ENCODE peak calls at places on chromosome X, in nine cellular contexts. C is chondrocyte; N is T-helper 1 cell; M is Right ventricle myocardium superior; F is A673; O is GM13977; B is NCI-H1694; Q is stimulated activated CD8-positive, alpha-beta memory T cell treated with anti-CD3 and anti-CD28 coated beads, Interleukin-4, amount 100 ng/mL, for 48 hours; Z is NCI-H1092 treated with DMSO at 0.1 percent for 48 hours. L is an unnamed sample.

GRCh38 chrX:152912121-152912520 is 14.3 kb downstream of the ZNF185 start:
- DNase-seq in C (no peak), N (no peak), M (no peak), F (peak; percentile 22), O (no peak), B (no peak), Q (no peak), Z (no peak), L (no peak)

GRCh38 chrX:3520987-3521875 is 174.8 kb upstream of the MXRA5 start:
- DNase-seq in C (no peak), N (no peak), M (no peak), F (no peak), O (no peak), B (no peak), Q (no peak), Z (no peak), L (no peak)

GRCh38 chrX:107574054-107574683 is 54.1 kb upstream of the PRPS1 start:
- DNase-seq in C (no peak), N (no peak), M (no peak), F (no peak), O (no peak), B (no peak), Q (no peak), Z (no peak), L (peak; percentile 74)

GRCh38 chrX:6909396-6909795 is 238.1 kb upstream of the STS start:
- DNase-seq in C (no peak), N (no peak), M (no peak), F (no peak), O (no peak), B (no peak), Q (no peak), Z (no peak), L (no peak)

GRCh38 chrX:106791495-106791894 is 11.0 kb upstream of the TBC1D8B start:
- DNase-seq in C (no peak), N (no peak), M (no peak), F (peak; percentile 2), O (no peak), B (no peak), Q (no peak), Z (no peak), L (peak; percentile 22)

GRCh38 chrX:44241551-44241950 is 101.9 kb downstream of the EFHC2 start:
- DNase-seq in C (no peak), N (no peak), M (no peak), F (no peak), O (no peak), B (no peak), Q (no peak), Z (no peak), L (no peak)

GRCh38 chrX:13761606-13762005 is 27.1 kb downstream of the OFD1 start:
- DNase-seq in C (no peak), N (no peak), M (no peak), F (no peak), O (peak; percentile 30), B (no peak), Q (no peak), Z (no peak), L (peak; percentile 11)

GRCh38 chrX:130376077-130376476 is 9.4 kb downstream of the GPR119 start:
- DNase-seq in C (no peak), N (no peak), M (no peak), F (no peak), O (no peak), B (no peak), Q (no peak), Z (no peak), L (no peak)

GRCh38 chrX:101450951-101451350 is 34.3 kb upstream of the ARMCX4 start:
- DNase-seq in C (no peak), N (no peak), M (peak; percentile 67), F (no peak), O (no peak), B (no peak), Q (no peak), Z (no peak), L (no peak)

GRCh38 chrX:47204970-47205369 is 11.3 kb downstream of the UBA1 start:
- DNase-seq in C (peak; percentile 48), N (no peak), M (peak; percentile 0), F (no peak), O (no peak), B (no peak), Q (no peak), Z (no peak), L (no peak)

GRCh38 chrX:40267334-40268118 is 169.8 kb upstream of the BCOR start:
- DNase-seq in C (no peak), N (no peak), M (no peak), F (no peak), O (peak; percentile 41), B (no peak), Q (no peak), Z (no peak), L (no peak)

GRCh38 chrX:23394421-23394820 is 59.8 kb downstream of the PTCHD1 start:
- DNase-seq in C (no peak), N (no peak), M (no peak), F (no peak), O (no peak), B (no peak), Q (no peak), Z (peak; percentile 1), L (peak; percentile 1)

GRCh38 chrX:54492340-54492739 is 3.7 kb downstream of the FGD1 start:
- DNase-seq in C (no peak), N (no peak), M (peak; percentile 59), F (no peak), O (no peak), B (no peak), Q (no peak), Z (no peak), L (peak; percentile 66)

GRCh38 chrX:13055486-13055885 is 11.1 kb upstream of the FAM9C start:
- DNase-seq in C (no peak), N (no peak), M (no peak), F (no peak), O (no peak), B (no peak), Q (no peak), Z (no peak), L (no peak)

GRCh38 chrX:53281321-53281822 is at the start of gene IQSEC2:
- DNase-seq in C (no peak), N (no peak), M (peak; percentile 90), F (peak; percentile 94), O (no peak), B (no peak), Q (no peak), Z (no peak), L (peak; percentile 73)

GRCh38 chrX:28576117-28576516 is 11.1 kb upstream of the IL1RAPL1 start:
- DNase-seq in C (no peak), N (no peak), M (no peak), F (no peak), O (no peak), B (no peak), Q (no peak), Z (no peak), L (no peak)

GRCh38 chrX:52363247-52363883 is 5.5 kb upstream of the XAGE2 start:
- DNase-seq in C (no peak), N (no peak), M (no peak), F (peak; percentile 77), O (no peak), B (no peak), Q (no peak), Z (no peak), L (no peak)

GRCh38 chrX:67723580-67724351 is 179.9 kb downstream of the AR start:
- DNase-seq in C (no peak), N (no peak), M (no peak), F (no peak), O (no peak), B (no peak), Q (no peak), Z (no peak), L (no peak)

GRCh38 chrX:71618303-71618721 is at the start of gene CXCR3:
- DNase-seq in C (no peak), N (no peak), M (peak; percentile 49), F (no peak), O (peak; percentile 50), B (no peak), Q (peak; percentile 81), Z (no peak), L (no peak)

GRCh38 chrX:27597506-27597905 is 7.4 kb downstream of the DCAF8L2 start:
- DNase-seq in C (no peak), N (no peak), M (no peak), F (no peak), O (no peak), B (no peak), Q (no peak), Z (no peak), L (no peak)

GRCh38 chrX:30971761-30972603 is 82.9 kb upstream of the TAB3 start:
- DNase-seq in C (no peak), N (peak; percentile 0), M (no peak), F (peak; percentile 66), O (peak; percentile 50), B (no peak), Q (peak; percentile 28), Z (peak; percentile 74), L (peak; percentile 44)

GRCh38 chrX:85052636-85053343 is 49.1 kb downstream of the APOOL start:
- DNase-seq in C (no peak), N (no peak), M (no peak), F (peak; percentile 25), O (no peak), B (no peak), Q (no peak), Z (no peak), L (peak; percentile 75)

GRCh38 chrX:20378291-20378920 is 111.7 kb upstream of the RPS6KA3 start:
- DNase-seq in C (no peak), N (no peak), M (no peak), F (no peak), O (no peak), B (no peak), Q (peak; percentile 38), Z (peak; percentile 10), L (peak; percentile 86)

GRCh38 chrX:136816970-136817369 is 36.2 kb upstream of the ARHGEF6 start:
- DNase-seq in C (no peak), N (no peak), M (no peak), F (no peak), O (no peak), B (no peak), Q (no peak), Z (no peak), L (peak; percentile 35)

GRCh38 chrX:34656842-34657780 is at the start of gene TMEM47:
- DNase-seq in C (peak; percentile 93), N (no peak), M (peak; percentile 82), F (peak; percentile 84), O (peak; percentile 24), B (no peak), Q (no peak), Z (peak; percentile 35), L (peak; percentile 54)

GRCh38 chrX:1531106-1531890 is 5.7 kb downstream of the P2RY8 start:
- DNase-seq in C (peak; percentile 51), N (no peak), M (no peak), F (no peak), O (no peak), B (no peak), Q (peak; percentile 69), Z (no peak), L (no peak)

GRCh38 chrX:30863969-30864368 is 25.1 kb downstream of the TAB3 start:
- DNase-seq in C (no peak), N (no peak), M (no peak), F (no peak), O (no peak), B (no peak), Q (no peak), Z (no peak), L (no peak)

GRCh38 chrX:132809581-132809980 is 148.8 kb downstream of the HS6ST2 start:
- DNase-seq in C (no peak), N (no peak), M (no peak), F (no peak), O (no peak), B (no peak), Q (no peak), Z (no peak), L (peak; percentile 1)

GRCh38 chrX:148552775-148553174 is 52.4 kb downstream of the AFF2 start:
- DNase-seq in C (no peak), N (no peak), M (no peak), F (no peak), O (peak; percentile 3), B (no peak), Q (no peak), Z (no peak), L (peak; percentile 1)

GRCh38 chrX:154730271-154730883 is 20.5 kb downstream of the GAB3 start:
- DNase-seq in C (no peak), N (no peak), M (peak; percentile 54), F (peak; percentile 18), O (no peak), B (no peak), Q (no peak), Z (no peak), L (no peak)

GRCh38 chrX:12080265-12080664 is 58.0 kb upstream of the FRMPD4 start:
- DNase-seq in C (no peak), N (no peak), M (no peak), F (peak; percentile 37), O (peak; percentile 23), B (peak; percentile 0), Q (no peak), Z (peak; percentile 74), L (peak; percentile 44)